ENCODE peak calls at places on chromosomes 1 and 21, in four cellular contexts. C, X, U and P are unnamed samples.

GRCh38 chr1:43857163-43857562 is 76.4 kb upstream of the ARTN start:
- DNase-seq in U (no peak), C (no peak), X (no peak), P (no peak)

GRCh38 chr1:228370941-228371740 is 35.5 kb downstream of the TRIM11 start:
- DNase-seq in X (no peak), U (no peak), C (no peak), P (no peak)

GRCh38 chr1:69651656-69652055 is 83.9 kb downstream of the LRRC7 start:
- DNase-seq in C (no peak), U (no peak), X (no peak), P (no peak)

GRCh38 chr1:50970927-50971582 is 1.0 kb downstream of the CDKN2C start:
- DNase-seq in U (no peak), X (no peak), C (no peak), P (no peak)

GRCh38 chr1:113684153-113684541 is 75.1 kb downstream of the PHTF1 start:
- DNase-seq in C (peak), U (no peak), X (no peak), P (no peak)

GRCh38 chr1:203636306-203636705 is 9.7 kb downstream of the ATP2B4 start:
- DNase-seq in U (no peak), C (no peak), X (no peak), P (no peak)

GRCh38 chr1:115624859-115625258 is 16.9 kb upstream of the VANGL1 start:
- DNase-seq in U (no peak), C (no peak), X (no peak), P (no peak)

GRCh38 chr1:212950243-212951057 is at the start of gene VASH2:
- DNase-seq in U (peak), C (peak), X (peak), P (peak)

GRCh38 chr1:71046891-71047634 is 553 bp downstream of the PTGER3 start:
- DNase-seq in C (no peak), X (no peak), U (no peak), P (no peak)

GRCh38 chr1:172926070-172926469 is 124.7 kb downstream of the TNFSF18 start:
- DNase-seq in X (no peak), C (no peak), U (no peak), P (no peak)

GRCh38 chr1:8371372-8371991 is 53.6 kb downstream of the SLC45A1 start:
- DNase-seq in C (no peak), U (no peak), X (no peak), P (no peak)

GRCh38 chr1:167617100-167617949 is 12.7 kb upstream of the RCSD1 start:
- DNase-seq in X (no peak), U (peak), C (peak), P (no peak)

GRCh38 chr1:179126338-179127060 is 44.6 kb downstream of the TOR3A start:
- DNase-seq in X (no peak), U (no peak), C (no peak), P (no peak)

GRCh38 chr21:20662523-20662922 is 335.7 kb upstream of the NCAM2 start:
- DNase-seq in X (no peak), U (no peak), C (no peak), P (no peak)

GRCh38 chr1:31548518-31548898 is 27.8 kb upstream of the TINAGL1 start:
- DNase-seq in X (no peak), U (no peak), C (peak), P (no peak)

GRCh38 chr1:29236743-29236992 is 346 bp downstream of the PTPRU start:
- DNase-seq in U (no peak), X (no peak), C (no peak), P (no peak)

GRCh38 chr1:111602974-111603373 is 16.6 kb upstream of the RAP1A start:
- DNase-seq in X (no peak), U (no peak), C (no peak), P (no peak)

GRCh38 chr1:55974714-55975441 is 604.5 kb downstream of the PLPP3 start:
- DNase-seq in X (no peak), C (no peak), U (no peak), P (no peak)

GRCh38 chr1:167057297-167057688 is 32.9 kb downstream of the GPA33 start:
- DNase-seq in U (no peak), X (peak), C (peak), P (peak)

GRCh38 chr1:48092401-48092800 is 95.2 kb upstream of the TRABD2B start:
- DNase-seq in C (no peak), X (no peak), U (no peak), P (no peak)

GRCh38 chr21:32516729-32517649 is 68.3 kb downstream of the TCP10L start:
- DNase-seq in C (no peak), U (no peak), X (no peak), P (no peak)

GRCh38 chr1:8094481-8095241 is 68.6 kb upstream of the ERRFI1 start:
- DNase-seq in X (peak), C (no peak), U (no peak), P (no peak)

GRCh38 chr1:155307247-155307740 is 1.4 kb upstream of the FDPS start:
- DNase-seq in U (no peak), C (no peak), X (peak), P (no peak)

GRCh38 chr1:71294178-71294577 is 213.3 kb upstream of the ZRANB2 start:
- DNase-seq in C (no peak), U (no peak), X (no peak), P (no peak)

GRCh38 chr1:214264196-214264595 is 16.8 kb upstream of the SMYD2 start:
- DNase-seq in X (no peak), C (no peak), U (no peak), P (no peak)

GRCh38 chr1:46581685-46582455 is 22.2 kb downstream of the MKNK1 start:
- DNase-seq in X (no peak), U (no peak), C (no peak), P (no peak)

GRCh38 chr1:46577671-46578070 is 26.2 kb upstream of the KNCN start:
- DNase-seq in X (no peak), C (no peak), U (no peak), P (no peak)

GRCh38 chr1:46582972-46583371 is 21.1 kb downstream of the MKNK1 start:
- DNase-seq in C (no peak), U (no peak), X (no peak), P (no peak)

GRCh38 chr1:46576564-46576963 is 25.1 kb upstream of the KNCN start:
- DNase-seq in X (no peak), C (no peak), U (no peak), P (no peak)

DNA sequence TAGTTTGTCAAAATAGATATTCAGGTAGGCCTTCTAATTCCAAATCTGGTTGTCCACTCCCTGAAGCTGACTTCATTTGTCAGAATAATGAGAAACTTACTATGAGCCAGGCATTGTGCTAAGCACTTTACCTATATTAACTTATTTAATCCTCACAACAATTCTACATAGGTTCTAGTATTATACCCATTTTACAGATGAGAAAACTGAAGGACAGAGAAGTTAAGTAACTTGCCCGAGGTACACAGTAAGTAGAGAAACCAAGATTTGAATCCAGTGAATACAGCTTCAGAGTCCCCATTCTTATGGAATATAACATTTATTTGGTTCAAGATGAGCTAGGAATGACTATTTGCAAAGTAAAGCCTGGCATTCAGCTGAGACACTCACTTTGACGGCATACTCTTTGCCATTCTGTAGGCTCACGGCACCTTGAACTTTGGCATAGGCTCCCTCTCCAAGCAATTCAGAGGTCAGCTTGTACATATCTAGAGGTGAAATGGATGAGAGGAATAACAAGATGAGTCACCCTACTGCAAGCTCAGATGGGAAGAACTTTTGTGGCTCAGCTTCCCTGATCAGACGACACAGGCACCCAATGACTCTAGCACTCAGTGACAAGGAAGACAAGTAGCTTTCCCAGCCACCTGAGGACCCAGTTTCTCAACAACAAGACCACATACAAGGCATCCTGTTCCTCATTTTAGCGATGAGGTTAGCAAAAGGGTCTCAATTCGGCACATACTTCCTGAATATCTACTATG is 23.7 kb downstream of the MKNK1 start:
- DNase-seq in X (peak), U (no peak), C (no peak), P (no peak)
- TF ChIP-seq FOXK2 in X (no peak), U (no peak), C (no peak), P (no peak)

GRCh38 chr1:192087334-192087733 is 70.9 kb upstream of the RGS18 start:
- DNase-seq in C (no peak), U (no peak), X (no peak), P (no peak)
- TF ChIP-seq FOXK2 in C (no peak), U (no peak), X (no peak), P (no peak)

DNA sequence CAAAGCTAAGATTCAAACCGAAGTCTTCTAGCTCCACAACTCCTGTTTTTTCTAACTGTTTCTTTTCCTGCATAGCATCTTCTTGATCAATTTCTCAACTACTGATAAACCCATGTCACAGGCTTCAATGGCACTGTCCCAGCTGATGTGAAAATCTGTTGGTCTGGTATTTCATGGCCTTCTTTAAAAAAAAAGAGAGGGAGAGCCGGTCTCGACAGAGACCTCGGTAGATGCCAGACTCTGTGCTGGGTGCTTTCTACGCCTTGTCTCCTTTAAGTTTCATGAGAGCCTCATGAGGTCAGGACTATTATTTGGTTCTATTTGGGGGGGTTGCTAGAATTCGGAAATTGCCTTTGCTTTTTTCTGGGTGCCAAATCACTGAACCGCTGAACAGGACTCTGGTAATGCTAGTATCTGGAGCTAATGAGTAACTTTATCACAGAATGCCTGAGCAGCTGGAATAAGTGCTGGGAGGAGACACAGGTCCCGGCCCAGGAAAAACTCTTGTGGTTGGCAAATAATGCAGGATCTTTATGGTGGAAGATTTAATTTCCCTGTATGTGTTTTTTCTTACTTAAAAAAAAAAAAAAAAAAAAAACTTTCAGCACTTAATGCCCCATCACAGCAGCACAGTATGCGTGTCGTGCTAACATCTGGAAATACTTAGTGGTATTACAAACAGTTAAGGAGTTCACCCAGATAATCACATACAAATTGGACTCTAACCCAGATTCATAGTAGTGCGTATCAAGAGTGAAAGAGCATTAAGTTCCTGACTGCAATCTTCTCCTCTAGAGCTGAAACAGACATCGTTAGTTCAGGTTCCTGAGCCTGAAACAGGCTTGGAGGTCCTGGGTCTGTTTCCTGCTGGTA is 220.8 kb downstream of the TOMM20 start:
- DNase-seq in C (no peak), X (peak), U (no peak), P (no peak)
- TF ChIP-seq FOXK2 in C (no peak), X (no peak), U (no peak), P (no peak)

GRCh38 chr1:2073382-2074230 is 23.4 kb downstream of the PRKCZ start:
- DNase-seq in U (no peak), X (no peak), C (peak), P (no peak)
- TF ChIP-seq FOXK2 in U (no peak), X (no peak), C (no peak), P (no peak)

GRCh38 chr21:34807146-34807880 is 138.5 kb downstream of the CLIC6 start:
- DNase-seq in U (no peak), C (no peak), X (no peak), P (no peak)
- TF ChIP-seq FOXK2 in U (no peak), C (no peak), X (no peak), P (no peak)

GRCh38 chr1:12153181-12153785 is 13.5 kb upstream of the TNFRSF1B start:
- DNase-seq in U (peak), C (no peak), X (no peak), P (no peak)
- TF ChIP-seq FOXK2 in U (no peak), C (no peak), X (no peak), P (no peak)